ENCODE peak calls at places on chromosomes 6 and 20, in five cellular contexts. One of them, this sample, is unnamed.

GRCh38 chr6:104431096-104431495 is 428.6 kb downstream of the HACE1 start:
- DNase-seq in body of pancreas: no peak
- DNase-seq in prostate gland: no peak
- DNase-seq in right lobe of liver: no peak
- DNase-seq in gastrocnemius medialis: no peak
- DNase-seq in this sample: no peak

GRCh38 chr6:129183681-129184216 is 300.8 kb downstream of the LAMA2 start:
- DNase-seq in body of pancreas: no peak
- DNase-seq in prostate gland: no peak
- DNase-seq in right lobe of liver: no peak
- DNase-seq in gastrocnemius medialis: no peak
- DNase-seq in this sample: no peak

GRCh38 chr20:42041000-42041565 is 422.9 kb upstream of the CHD6 start:
- DNase-seq in body of pancreas: no peak
- DNase-seq in prostate gland: no peak
- DNase-seq in right lobe of liver: no peak
- DNase-seq in gastrocnemius medialis: no peak
- DNase-seq in this sample: no peak

GRCh38 chr6:35343092-35343834 is 905 bp downstream of the PPARD start:
- DNase-seq in body of pancreas: peak; percentile 32
- DNase-seq in prostate gland: no peak
- DNase-seq in right lobe of liver: peak; percentile 61
- DNase-seq in gastrocnemius medialis: no peak
- DNase-seq in this sample: peak; percentile 53

GRCh38 chr20:44465001-44465560 is 10.6 kb upstream of the TTPAL start:
- DNase-seq in body of pancreas: peak; percentile 89
- DNase-seq in prostate gland: no peak
- DNase-seq in right lobe of liver: peak; percentile 94
- DNase-seq in gastrocnemius medialis: no peak
- DNase-seq in this sample: no peak

GRCh38 chr6:3825851-3826581 is 23.2 kb upstream of the FAM50B start:
- DNase-seq in body of pancreas: peak; percentile 94
- DNase-seq in prostate gland: peak; percentile 94
- DNase-seq in right lobe of liver: peak; percentile 82
- DNase-seq in gastrocnemius medialis: peak; percentile 84
- DNase-seq in this sample: peak; percentile 79

GRCh38 chr6:163250122-163250521 is 164.4 kb upstream of the QKI start:
- DNase-seq in body of pancreas: no peak
- DNase-seq in prostate gland: no peak
- DNase-seq in right lobe of liver: no peak
- DNase-seq in gastrocnemius medialis: no peak
- DNase-seq in this sample: no peak

GRCh38 chr20:11067359-11067758 is 393.6 kb upstream of the JAG1 start:
- DNase-seq in body of pancreas: no peak
- DNase-seq in prostate gland: no peak
- DNase-seq in right lobe of liver: no peak
- DNase-seq in gastrocnemius medialis: no peak
- DNase-seq in this sample: no peak

GRCh38 chr6:120620900-120621299 is 713.4 kb downstream of the TBC1D32 start:
- DNase-seq in body of pancreas: no peak
- DNase-seq in prostate gland: no peak
- DNase-seq in right lobe of liver: no peak
- DNase-seq in gastrocnemius medialis: no peak
- DNase-seq in this sample: no peak

GRCh38 chr6:36692220-36692619 is 5.4 kb upstream of the RAB44 start:
- DNase-seq in body of pancreas: no peak
- DNase-seq in prostate gland: no peak
- DNase-seq in right lobe of liver: no peak
- DNase-seq in gastrocnemius medialis: no peak
- DNase-seq in this sample: no peak

GRCh38 chr6:47147175-47147727 is 105.1 kb upstream of the ADGRF1 start:
- DNase-seq in body of pancreas: no peak
- DNase-seq in prostate gland: no peak
- DNase-seq in right lobe of liver: no peak
- DNase-seq in gastrocnemius medialis: no peak
- DNase-seq in this sample: no peak

GRCh38 chr6:33427585-33428218 is 7.8 kb downstream of the SYNGAP1 start:
- DNase-seq in body of pancreas: peak; percentile 64
- DNase-seq in prostate gland: peak; percentile 55
- DNase-seq in right lobe of liver: no peak
- DNase-seq in gastrocnemius medialis: no peak
- DNase-seq in this sample: no peak

GRCh38 chr6:13924949-13925881 is at the start of gene RNF182:
- DNase-seq in body of pancreas: peak; percentile 48
- DNase-seq in prostate gland: no peak
- DNase-seq in right lobe of liver: no peak
- DNase-seq in gastrocnemius medialis: no peak
- DNase-seq in this sample: no peak

GRCh38 chr6:80742481-80742880 is 636.0 kb downstream of the BCKDHB start:
- DNase-seq in body of pancreas: no peak
- DNase-seq in prostate gland: no peak
- DNase-seq in right lobe of liver: no peak
- DNase-seq in gastrocnemius medialis: no peak
- DNase-seq in this sample: no peak

GRCh38 chr6:111842271-111842822 is 30.9 kb downstream of the FYN start:
- DNase-seq in body of pancreas: no peak
- DNase-seq in prostate gland: no peak
- DNase-seq in right lobe of liver: no peak
- DNase-seq in gastrocnemius medialis: no peak
- DNase-seq in this sample: no peak

GRCh38 chr20:37990571-37991151 is 42.6 kb downstream of the TTI1 start:
- DNase-seq in body of pancreas: peak; percentile 54
- DNase-seq in prostate gland: peak; percentile 56
- DNase-seq in right lobe of liver: peak; percentile 65
- DNase-seq in gastrocnemius medialis: peak; percentile 79
- DNase-seq in this sample: no peak

GRCh38 chr6:100446115-100446921 is 18.4 kb downstream of the SIM1 start:
- DNase-seq in body of pancreas: no peak
- DNase-seq in prostate gland: no peak
- DNase-seq in right lobe of liver: no peak
- DNase-seq in gastrocnemius medialis: no peak
- DNase-seq in this sample: no peak

GRCh38 chr20:61435184-61435822 is 183.2 kb downstream of the CDH4 start:
- DNase-seq in body of pancreas: no peak
- DNase-seq in prostate gland: no peak
- DNase-seq in right lobe of liver: no peak
- DNase-seq in gastrocnemius medialis: no peak
- DNase-seq in this sample: no peak

GRCh38 chr6:52162940-52163908 is 23.0 kb upstream of the IL17A start:
- DNase-seq in body of pancreas: no peak
- DNase-seq in prostate gland: no peak
- DNase-seq in right lobe of liver: no peak
- DNase-seq in gastrocnemius medialis: no peak
- DNase-seq in this sample: no peak

GRCh38 chr20:17614176-17614811 is 44.4 kb downstream of the DSTN start:
- DNase-seq in body of pancreas: peak; percentile 88
- DNase-seq in prostate gland: peak; percentile 70
- DNase-seq in right lobe of liver: no peak
- DNase-seq in gastrocnemius medialis: peak; percentile 63
- DNase-seq in this sample: peak; percentile 56

GRCh38 chr6:88585081-88585692 is 378.2 kb downstream of the RNGTT start:
- DNase-seq in body of pancreas: no peak
- DNase-seq in prostate gland: no peak
- DNase-seq in right lobe of liver: no peak
- DNase-seq in gastrocnemius medialis: no peak
- DNase-seq in this sample: no peak

GRCh38 chr6:49826743-49827406 is 39.5 kb downstream of the CRISP1 start:
- DNase-seq in body of pancreas: no peak
- DNase-seq in prostate gland: no peak
- DNase-seq in right lobe of liver: no peak
- DNase-seq in gastrocnemius medialis: no peak
- DNase-seq in this sample: no peak

GRCh38 chr20:31603822-31604566 is 1.1 kb upstream of the ID1 start:
- DNase-seq in body of pancreas: peak; percentile 97
- DNase-seq in prostate gland: peak; percentile 95
- DNase-seq in right lobe of liver: peak; percentile 97
- DNase-seq in gastrocnemius medialis: peak; percentile 97
- DNase-seq in this sample: peak; percentile 83

GRCh38 chr20:46622125-46622524 is 29.1 kb downstream of the SLC13A3 start:
- DNase-seq in body of pancreas: no peak
- DNase-seq in prostate gland: no peak
- DNase-seq in right lobe of liver: no peak
- DNase-seq in gastrocnemius medialis: no peak
- DNase-seq in this sample: no peak

GRCh38 chr6:82182756-82183155 is 64.8 kb downstream of the IBTK start:
- DNase-seq in body of pancreas: no peak
- DNase-seq in prostate gland: no peak
- DNase-seq in right lobe of liver: no peak
- DNase-seq in gastrocnemius medialis: no peak
- DNase-seq in this sample: no peak

GRCh38 chr20:58567437-58567836 is 52.2 kb upstream of the APCDD1L start:
- DNase-seq in body of pancreas: no peak
- DNase-seq in prostate gland: no peak
- DNase-seq in right lobe of liver: no peak
- DNase-seq in gastrocnemius medialis: no peak
- DNase-seq in this sample: no peak

GRCh38 chr20:63100926-63101699 is 94.3 kb upstream of the BHLHE23 start:
- DNase-seq in body of pancreas: no peak
- DNase-seq in prostate gland: no peak
- DNase-seq in right lobe of liver: peak; percentile 31
- DNase-seq in gastrocnemius medialis: no peak
- DNase-seq in this sample: no peak

GRCh38 chr6:148367418-148368024 is 24.9 kb downstream of the SASH1 start:
- DNase-seq in body of pancreas: peak; percentile 22
- DNase-seq in prostate gland: peak; percentile 24
- DNase-seq in right lobe of liver: peak; percentile 51
- DNase-seq in gastrocnemius medialis: peak; percentile 76
- DNase-seq in this sample: peak; percentile 47

DNA sequence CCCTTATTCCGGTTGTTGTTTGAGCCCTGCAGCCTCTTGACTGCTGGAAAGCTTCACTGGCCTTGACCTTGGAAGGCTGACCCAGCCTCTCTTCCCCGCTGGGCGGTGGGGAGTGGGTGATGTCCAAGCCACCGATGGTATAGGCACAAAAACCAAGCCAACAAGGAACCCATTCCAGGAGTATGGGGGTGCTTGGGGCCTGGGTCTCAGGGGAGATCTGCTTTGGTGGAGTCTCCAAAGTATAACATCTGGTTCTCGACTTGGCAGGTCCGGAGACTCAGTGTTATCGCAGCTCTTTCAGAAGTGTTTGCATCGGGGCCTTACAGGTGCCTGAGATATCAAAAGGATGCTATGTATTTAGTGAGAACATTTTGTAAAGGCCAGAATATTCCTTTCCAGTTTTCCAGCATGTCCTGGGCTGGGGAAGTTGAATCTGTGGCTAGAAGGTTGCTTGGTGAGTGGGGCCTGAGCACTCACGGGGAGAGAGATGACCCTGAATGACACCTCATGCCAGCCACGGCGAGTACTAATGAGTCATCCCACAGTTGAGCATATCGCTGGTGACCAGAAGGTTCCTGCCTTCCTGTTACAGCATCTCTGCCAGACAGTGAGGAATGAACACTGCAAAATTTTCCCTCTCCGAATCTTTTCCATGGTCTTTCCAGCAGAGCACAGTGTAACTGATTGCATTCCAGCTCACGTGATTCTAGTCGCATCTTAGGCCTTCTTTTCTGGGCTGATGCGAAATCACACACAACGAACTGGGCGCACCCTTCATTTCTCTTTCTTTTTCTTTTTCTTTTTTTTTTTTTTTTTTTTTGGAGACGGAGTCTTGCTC is 133.9 kb downstream of the ZDHHC14 start:
- DNase-seq in body of pancreas: no peak
- DNase-seq in prostate gland: no peak
- DNase-seq in right lobe of liver: no peak
- DNase-seq in gastrocnemius medialis: peak; percentile 74
- DNase-seq in this sample: no peak
- TF ChIP-seq POLR2A in body of pancreas: no peak
- TF ChIP-seq POLR2A in prostate gland: no peak
- TF ChIP-seq POLR2A in right lobe of liver: no peak
- TF ChIP-seq POLR2A in gastrocnemius medialis: no peak
- TF ChIP-seq POLR2A in this sample: no peak

GRCh38 chr6:31532644-31533454 is 4.1 kb downstream of the MCCD1 start:
- DNase-seq in body of pancreas: no peak
- DNase-seq in prostate gland: no peak
- DNase-seq in right lobe of liver: no peak
- DNase-seq in gastrocnemius medialis: no peak
- DNase-seq in this sample: no peak

GRCh38 chr6:31534521-31535040 is 5.8 kb downstream of the MCCD1 start:
- DNase-seq in body of pancreas: no peak
- DNase-seq in prostate gland: no peak
- DNase-seq in right lobe of liver: no peak
- DNase-seq in gastrocnemius medialis: no peak
- DNase-seq in this sample: no peak

GRCh38 chr6:31533455-31533841 is 4.7 kb downstream of the MCCD1 start:
- DNase-seq in body of pancreas: no peak
- DNase-seq in prostate gland: no peak
- DNase-seq in right lobe of liver: no peak
- DNase-seq in gastrocnemius medialis: no peak
- DNase-seq in this sample: no peak

GRCh38 chr6:31535538-31536324 is 6.1 kb downstream of the DDX39B start:
- DNase-seq in body of pancreas: no peak
- DNase-seq in prostate gland: no peak
- DNase-seq in right lobe of liver: no peak
- DNase-seq in gastrocnemius medialis: no peak
- DNase-seq in this sample: no peak

DNA sequence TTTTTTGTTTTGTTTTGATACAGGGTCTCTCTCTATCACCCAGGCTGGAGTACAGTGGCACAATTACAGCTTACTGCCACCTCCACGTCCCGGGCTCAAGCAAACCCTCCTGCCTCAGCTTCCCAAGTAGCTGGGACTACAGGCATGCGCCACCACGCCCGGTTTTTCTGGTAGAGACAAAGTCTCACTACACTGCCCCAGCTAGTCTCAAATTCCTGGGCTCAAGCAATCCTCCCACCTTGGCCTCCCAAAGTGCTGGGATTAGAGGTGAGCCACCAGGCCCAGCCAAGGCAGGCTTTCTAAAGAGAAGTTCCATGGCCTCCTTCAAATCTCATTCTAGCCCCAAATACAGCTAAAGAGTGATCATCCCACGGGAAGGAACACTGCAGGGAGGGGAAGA is 5.2 kb downstream of the MCCD1 start:
- DNase-seq in body of pancreas: no peak
- DNase-seq in prostate gland: no peak
- DNase-seq in right lobe of liver: no peak
- DNase-seq in gastrocnemius medialis: no peak
- DNase-seq in this sample: no peak
- TF ChIP-seq POLR2A in body of pancreas: no peak
- TF ChIP-seq POLR2A in prostate gland: no peak
- TF ChIP-seq POLR2A in right lobe of liver: no peak
- TF ChIP-seq POLR2A in gastrocnemius medialis: no peak
- TF ChIP-seq POLR2A in this sample: no peak

GRCh38 chr6:225121-225721 is 67.1 kb upstream of the DUSP22 start:
- DNase-seq in body of pancreas: no peak
- DNase-seq in prostate gland: no peak
- DNase-seq in right lobe of liver: no peak
- DNase-seq in gastrocnemius medialis: no peak
- DNase-seq in this sample: no peak
- TF ChIP-seq POLR2A in body of pancreas: no peak
- TF ChIP-seq POLR2A in prostate gland: no peak
- TF ChIP-seq POLR2A in right lobe of liver: no peak
- TF ChIP-seq POLR2A in gastrocnemius medialis: no peak
- TF ChIP-seq POLR2A in this sample: no peak

DNA sequence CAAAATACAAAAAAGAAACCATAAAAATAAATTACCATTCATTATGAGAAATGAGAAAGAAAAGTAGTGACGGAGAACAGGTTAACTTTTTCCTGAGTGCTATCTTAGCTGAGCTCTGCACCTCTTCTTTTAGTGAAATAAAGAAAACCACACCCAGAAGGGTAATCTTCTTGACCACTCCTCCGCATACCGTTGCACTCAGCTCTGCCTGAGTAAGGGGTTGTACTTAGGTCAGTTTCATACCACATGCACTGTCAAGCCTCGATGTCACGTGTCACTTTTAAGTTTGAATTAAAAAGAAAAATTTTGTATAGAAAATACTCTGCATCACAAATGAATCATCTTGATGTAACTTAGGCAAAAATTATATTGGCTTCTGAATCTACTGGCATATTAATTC is 2.8 kb downstream of the EZR start:
- DNase-seq in body of pancreas: peak; percentile 11
- DNase-seq in prostate gland: no peak
- DNase-seq in right lobe of liver: peak; percentile 3
- DNase-seq in gastrocnemius medialis: no peak
- DNase-seq in this sample: no peak
- TF ChIP-seq POLR2A in body of pancreas: no peak
- TF ChIP-seq POLR2A in prostate gland: no peak
- TF ChIP-seq POLR2A in right lobe of liver: no peak
- TF ChIP-seq POLR2A in gastrocnemius medialis: no peak
- TF ChIP-seq POLR2A in this sample: no peak